ENCODE peak calls at places on chromosomes 1 and 21, in seven cellular contexts. F, U, P, N, C, K and Z are unnamed samples.

GRCh38 chr1:78048446-78048845 is 2.7 kb downstream of the GIPC2 start:
- DNase-seq in F (no peak), K (no peak), P (no peak), U (no peak), N (no peak), C (no peak), Z (no peak)

GRCh38 chr1:109792056-109792831 is 28.5 kb upstream of the EPS8L3 start:
- DNase-seq in P (peak), F (peak), C (peak), U (peak), N (peak), K (peak), Z (peak)

GRCh38 chr1:194196562-194196961 is 1010.1 kb upstream of the B3GALT2 start:
- DNase-seq in P (no peak), K (no peak), C (no peak), F (no peak), U (no peak), N (no peak), Z (no peak)

GRCh38 chr1:193019442-193020026 is 39.6 kb downstream of the UCHL5 start:
- DNase-seq in U (no peak), F (peak), K (peak), C (peak), N (no peak), P (peak), Z (peak)

GRCh38 chr1:55938376-55938850 is 641.0 kb downstream of the PLPP3 start:
- DNase-seq in N (no peak), C (no peak), K (no peak), F (no peak), U (no peak), P (no peak), Z (no peak)

GRCh38 chr1:151326619-151327222 is 495 bp downstream of the PI4KB start:
- DNase-seq in P (peak), F (no peak), C (peak), U (no peak), N (no peak), K (peak), Z (peak)

GRCh38 chr1:89719502-89720306 is 86.8 kb downstream of the LRRC8C start:
- DNase-seq in F (peak), K (no peak), C (peak), P (no peak), U (no peak), N (no peak), Z (peak)

GRCh38 chr1:109479901-109480300 is 3.8 kb upstream of the ATXN7L2 start:
- DNase-seq in K (no peak), C (no peak), U (no peak), P (no peak), F (no peak), N (no peak), Z (no peak)

GRCh38 chr1:93625582-93626327 is 55.9 kb downstream of the BCAR3 start:
- DNase-seq in P (peak), F (no peak), C (peak), K (peak), U (no peak), N (no peak), Z (peak)

GRCh38 chr1:12052997-12053686 is 10.0 kb upstream of the TNFRSF8 start:
- DNase-seq in P (no peak), C (no peak), F (no peak), N (no peak), U (no peak), K (no peak), Z (no peak)

GRCh38 chr1:41629571-41629970 is 145.1 kb upstream of the EDN2 start:
- DNase-seq in C (peak), F (no peak), N (no peak), K (peak), U (no peak), P (no peak), Z (peak)

GRCh38 chr1:83102630-83103071 is 896.3 kb downstream of the TTLL7 start:
- DNase-seq in P (peak), U (no peak), N (no peak), C (peak), F (peak), K (peak), Z (peak)

GRCh38 chr1:214574598-214575411 is 23.4 kb upstream of the PTPN14 start:
- DNase-seq in C (no peak), P (no peak), U (no peak), N (no peak), F (no peak), K (peak), Z (no peak)

GRCh38 chr21:33238146-33238545 is 8.4 kb downstream of the IFNAR2 start:
- DNase-seq in K (no peak), U (no peak), C (no peak), N (no peak), P (no peak), F (no peak), Z (no peak)

GRCh38 chr1:203274603-203275381 is 30.5 kb upstream of the BTG2 start:
- DNase-seq in F (no peak), U (no peak), N (no peak), P (no peak), C (peak), K (no peak), Z (peak)

GRCh38 chr1:21255284-21255942 is 34.9 kb downstream of the ECE1 start:
- DNase-seq in P (peak), F (peak), N (peak), K (peak), U (peak), C (peak), Z (peak)

GRCh38 chr1:226083303-226084101 is 21.0 kb downstream of the H3-3A start:
- DNase-seq in C (peak), K (peak), F (peak), N (peak), U (peak), P (peak), Z (peak)

GRCh38 chr1:26361605-26362122 is 7.7 kb upstream of the CRYBG2 start:
- DNase-seq in P (no peak), N (no peak), U (no peak), C (no peak), K (no peak), F (no peak), Z (no peak)

GRCh38 chr21:23155281-23155680 is 2157.1 kb downstream of the NCAM2 start:
- DNase-seq in K (no peak), P (no peak), C (no peak), F (no peak), N (no peak), U (no peak), Z (no peak)
- H4K8ac ChIP-seq in K (no peak), P (no peak), C (no peak), F (no peak), N (no peak), U (no peak), Z (no peak)

GRCh38 chr1:196977278-196977677 is at the start of gene CFHR5:
- DNase-seq in F (no peak), P (no peak), C (no peak), U (no peak), K (no peak), N (no peak), Z (no peak)

GRCh38 chr1:196980859-196981258 is 3.5 kb downstream of the CFHR5 start:
- DNase-seq in U (no peak), C (no peak), K (no peak), F (no peak), N (no peak), P (no peak), Z (no peak)

GRCh38 chr1:196976278-196976677 is 1.1 kb upstream of the CFHR5 start:
- DNase-seq in K (no peak), N (no peak), F (no peak), P (no peak), C (no peak), U (no peak), Z (no peak)
- H4K8ac ChIP-seq in K (no peak), N (no peak), F (no peak), P (no peak), C (no peak), U (no peak), Z (no peak)

GRCh38 chr1:81607086-81607485 is 193.6 kb upstream of the ADGRL2 start:
- DNase-seq in C (no peak), U (no peak), K (no peak), P (no peak), F (no peak), N (no peak), Z (no peak)

GRCh38 chr1:81604982-81605381 is 195.8 kb upstream of the ADGRL2 start:
- DNase-seq in F (no peak), C (no peak), U (no peak), K (no peak), N (no peak), P (peak), Z (no peak)

GRCh38 chr1:81607886-81608285 is 192.8 kb upstream of the ADGRL2 start:
- DNase-seq in N (no peak), U (no peak), C (no peak), K (no peak), P (no peak), F (no peak), Z (no peak)

GRCh38 chr1:81600878-81601658 is 199.7 kb upstream of the ADGRL2 start:
- DNase-seq in K (no peak), F (no peak), N (no peak), U (no peak), C (no peak), P (peak), Z (no peak)

DNA sequence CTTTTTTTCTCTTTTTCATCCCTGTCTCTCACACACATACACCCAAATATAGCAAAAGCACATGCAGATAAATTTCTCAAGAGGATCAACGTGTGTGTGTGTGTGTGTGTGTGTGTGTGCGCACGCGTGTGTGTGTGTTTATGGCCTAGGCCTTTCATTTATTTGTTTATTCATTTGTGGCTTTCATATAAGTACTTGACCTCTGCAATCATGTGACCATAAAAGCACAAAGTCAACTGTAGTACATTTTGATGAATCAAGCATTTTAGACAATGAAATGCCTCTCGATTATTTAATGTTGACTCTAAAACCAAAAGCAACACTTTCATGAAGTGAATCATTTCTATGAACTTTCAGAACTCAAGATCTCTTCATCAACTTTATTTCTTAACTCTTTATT is 194.1 kb upstream of the ADGRL2 start:
- DNase-seq in C (peak), U (no peak), P (no peak), N (no peak), F (no peak), K (no peak), Z (no peak)
- H4K8ac ChIP-seq in C (no peak), U (no peak), P (no peak), N (no peak), F (no peak), K (no peak), Z (no peak)

DNA sequence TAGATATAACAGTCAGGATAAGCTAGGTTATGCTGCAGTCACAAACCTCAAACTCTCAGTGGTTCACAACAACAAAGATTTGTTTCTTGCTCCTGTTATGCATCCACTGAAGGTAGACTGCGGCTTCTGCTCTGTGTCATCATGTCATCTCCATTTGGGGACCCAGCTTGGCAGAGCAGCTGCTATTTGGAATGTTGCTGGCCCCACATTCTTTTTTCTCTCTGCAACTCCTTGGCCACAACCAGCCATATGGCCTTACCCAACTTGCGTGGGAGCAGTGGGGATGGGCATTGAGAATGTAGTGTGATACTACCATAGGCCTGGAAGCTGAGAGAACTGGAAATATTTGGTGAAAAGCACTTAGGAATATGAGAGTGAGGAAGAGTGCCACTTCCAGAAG is 26.4 kb downstream of the AGO4 start:
- DNase-seq in K (no peak), N (no peak), U (no peak), F (no peak), C (no peak), P (no peak), Z (no peak)
- H4K8ac ChIP-seq in K (no peak), N (no peak), U (no peak), F (no peak), C (no peak), P (no peak), Z (no peak)

DNA sequence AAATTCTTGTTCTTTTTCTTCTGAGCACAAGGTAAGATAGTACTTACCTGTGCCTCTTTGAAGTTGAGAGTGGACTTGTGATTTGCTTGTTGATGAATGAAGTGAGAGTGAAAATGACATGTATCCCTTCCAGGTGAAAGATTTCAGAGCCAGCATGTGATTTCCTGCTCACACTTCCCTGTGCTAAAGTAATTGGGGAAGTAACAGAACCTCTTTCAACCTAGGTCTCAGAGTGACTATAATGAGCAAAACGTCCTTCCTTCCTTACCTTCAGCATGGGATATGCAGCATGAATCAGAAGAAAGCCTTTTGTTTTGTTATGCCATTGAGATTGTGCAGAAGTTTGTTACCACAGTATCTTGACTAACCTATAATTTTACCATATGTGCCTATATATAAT is 24.6 kb downstream of the RAVER2 start:
- DNase-seq in F (no peak), U (no peak), N (no peak), C (no peak), K (no peak), P (no peak), Z (no peak)
- H4K8ac ChIP-seq in F (no peak), U (no peak), N (no peak), C (no peak), K (no peak), P (no peak), Z (no peak)

DNA sequence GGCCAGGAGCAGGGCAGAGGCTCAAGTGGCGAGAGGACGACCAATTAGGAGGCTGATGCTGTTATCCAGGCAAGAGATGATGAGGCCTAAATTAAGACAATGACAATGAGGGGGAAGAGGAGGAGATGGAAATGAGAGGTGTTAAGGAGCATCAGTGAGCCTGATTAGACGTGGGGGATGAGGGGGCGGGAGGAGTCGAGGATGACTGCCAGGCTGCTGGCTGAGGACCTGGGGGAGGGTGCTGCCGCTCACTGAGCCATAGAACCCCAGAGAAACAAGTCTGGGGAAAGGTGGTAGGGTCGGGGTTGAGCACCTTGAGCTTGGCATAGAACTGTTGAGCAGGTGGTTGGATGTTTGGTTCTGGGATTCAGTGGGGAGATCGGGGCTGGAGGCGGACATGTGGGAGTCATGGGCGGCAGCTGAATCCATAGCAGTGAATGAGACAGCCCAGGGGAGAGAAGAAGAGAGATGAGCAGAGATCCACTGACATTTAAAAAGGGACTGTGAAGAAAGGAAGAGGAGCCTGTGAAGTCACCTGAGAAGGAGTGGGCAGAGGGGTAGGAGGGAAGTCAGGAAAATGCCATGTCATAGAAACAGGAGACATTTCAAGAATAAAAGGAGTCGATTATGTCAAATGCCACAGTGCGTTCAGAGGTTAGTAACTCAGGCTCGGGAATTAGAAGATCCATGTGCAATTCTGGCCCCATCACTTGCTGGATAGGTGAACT is 28.5 kb downstream of the DLGAP3 start:
- DNase-seq in C (no peak), N (no peak), U (no peak), K (no peak), P (no peak), F (no peak), Z (no peak)
- H4K8ac ChIP-seq in C (no peak), N (no peak), U (no peak), K (no peak), P (no peak), F (no peak), Z (no peak)

GRCh38 chr1:172398193-172398592 is 22.3 kb upstream of the C1orf105 start:
- DNase-seq in K (no peak), U (no peak), N (no peak), C (peak), P (no peak), F (no peak), Z (peak)

GRCh38 chr1:172394811-172395210 is 25.7 kb upstream of the C1orf105 start:
- DNase-seq in P (no peak), N (no peak), C (no peak), F (no peak), K (no peak), U (no peak), Z (peak)

GRCh38 chr1:172397633-172398032 is 22.9 kb upstream of the C1orf105 start:
- DNase-seq in N (no peak), U (no peak), F (no peak), P (no peak), K (no peak), C (no peak), Z (no peak)

GRCh38 chr1:172399369-172400072 is 21.0 kb upstream of the C1orf105 start:
- DNase-seq in P (peak), U (no peak), N (no peak), K (peak), F (no peak), C (peak), Z (peak)

GRCh38 chr1:172397221-172397620 is 23.3 kb upstream of the C1orf105 start:
- DNase-seq in U (no peak), F (no peak), C (peak), P (no peak), N (no peak), K (no peak), Z (peak)
- H4K8ac ChIP-seq in U (no peak), F (no peak), C (no peak), P (no peak), N (no peak), K (no peak), Z (no peak)

DNA sequence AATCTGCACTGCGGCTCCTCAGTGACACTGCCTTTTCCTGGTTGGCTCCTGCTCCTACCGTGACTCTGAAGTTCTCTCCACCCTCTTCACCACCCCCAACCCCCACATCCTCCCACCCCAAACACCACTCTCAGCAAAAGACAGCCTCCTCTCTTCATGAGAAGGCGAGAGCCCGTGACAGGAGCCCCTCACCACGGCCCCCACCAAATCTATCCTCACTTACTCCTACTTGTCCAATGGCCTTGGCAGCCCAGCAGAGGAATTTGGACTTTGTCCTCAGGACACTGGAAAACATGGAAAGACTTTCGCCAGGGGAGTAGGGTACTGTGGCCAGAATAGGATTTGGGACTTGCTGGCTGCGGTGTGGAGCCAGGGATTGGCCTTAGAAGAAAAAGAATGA is 6.9 kb downstream of the TMEM125 start:
- DNase-seq in N (peak), K (no peak), P (no peak), C (no peak), U (no peak), F (no peak), Z (no peak)
- H4K8ac ChIP-seq in N (no peak), K (no peak), P (no peak), C (no peak), U (no peak), F (no peak), Z (no peak)

GRCh38 chr1:34926894-34927293 is 2.6 kb downstream of the DLGAP3 start:
- DNase-seq in C (no peak), F (no peak), U (peak), K (no peak), N (peak), P (peak), Z (no peak)
- H4K8ac ChIP-seq in C (no peak), F (no peak), U (no peak), K (no peak), N (no peak), P (no peak), Z (no peak)

GRCh38 chr1:222009105-222009730 is 267.3 kb upstream of the DUSP10 start:
- DNase-seq in C (no peak), N (peak), F (no peak), P (peak), U (no peak), K (peak), Z (no peak)
- H4K8ac ChIP-seq in C (no peak), N (no peak), F (no peak), P (no peak), U (no peak), K (no peak), Z (no peak)